ENCODE peak calls at places on chromosomes 6 and 20, in nine cellular contexts. One of them, this sample, is unnamed.

GRCh38 chr20:35695978-35696377 is 3.2 kb downstream of the NFS1 start:
- DNase-seq in choroid plexus epithelial cell: no peak
- DNase-seq in mammary epithelial cell: no peak
- DNase-seq in CD4-positive, alpha-beta T cell: no peak
- DNase-seq in neural crest cell: no peak
- DNase-seq in transverse colon: no peak
- DNase-seq in left ventricle myocardium inferior: no peak
- DNase-seq in foreskin fibroblast: no peak
- DNase-seq in GM06990: no peak
- DNase-seq in this sample: no peak

GRCh38 chr20:46943861-46944591 is 49.4 kb downstream of the EYA2 start:
- DNase-seq in CD4-positive, alpha-beta T cell: no peak
- DNase-seq in foreskin fibroblast: no peak
- DNase-seq in choroid plexus epithelial cell: no peak
- DNase-seq in left ventricle myocardium inferior: no peak
- DNase-seq in neural crest cell: no peak
- DNase-seq in mammary epithelial cell: no peak
- DNase-seq in GM06990: no peak
- DNase-seq in transverse colon: no peak
- DNase-seq in this sample: no peak

GRCh38 chr6:96837138-96837971 is at the start of gene GPR63:
- DNase-seq in transverse colon: peak; percentile 82
- DNase-seq in GM06990: peak; percentile 88
- DNase-seq in CD4-positive, alpha-beta T cell: peak; percentile 30
- DNase-seq in neural crest cell: peak; percentile 63
- DNase-seq in left ventricle myocardium inferior: peak; percentile 40
- DNase-seq in choroid plexus epithelial cell: peak; percentile 78
- DNase-seq in mammary epithelial cell: peak; percentile 90
- DNase-seq in foreskin fibroblast: peak; percentile 92
- DNase-seq in this sample: peak; percentile 94

GRCh38 chr6:158753826-158754225 is 65.3 kb downstream of the EZR start:
- DNase-seq in mammary epithelial cell: no peak
- DNase-seq in GM06990: no peak
- DNase-seq in choroid plexus epithelial cell: no peak
- DNase-seq in CD4-positive, alpha-beta T cell: no peak
- DNase-seq in neural crest cell: no peak
- DNase-seq in foreskin fibroblast: no peak
- DNase-seq in transverse colon: no peak
- DNase-seq in left ventricle myocardium inferior: no peak
- DNase-seq in this sample: no peak

GRCh38 chr20:19978511-19979210 is 38.5 kb upstream of the NAA20 start:
- DNase-seq in foreskin fibroblast: no peak
- DNase-seq in CD4-positive, alpha-beta T cell: no peak
- DNase-seq in GM06990: no peak
- DNase-seq in transverse colon: no peak
- DNase-seq in mammary epithelial cell: no peak
- DNase-seq in choroid plexus epithelial cell: no peak
- DNase-seq in neural crest cell: no peak
- DNase-seq in left ventricle myocardium inferior: peak; percentile 62
- DNase-seq in this sample: no peak

GRCh38 chr6:36577298-36577697 is 16.9 kb upstream of the SRSF3 start:
- DNase-seq in choroid plexus epithelial cell: peak; percentile 64
- DNase-seq in foreskin fibroblast: peak; percentile 57
- DNase-seq in mammary epithelial cell: peak; percentile 87
- DNase-seq in transverse colon: no peak
- DNase-seq in CD4-positive, alpha-beta T cell: no peak
- DNase-seq in GM06990: no peak
- DNase-seq in neural crest cell: no peak
- DNase-seq in left ventricle myocardium inferior: no peak
- DNase-seq in this sample: no peak

GRCh38 chr6:146819596-146820320 is 221.0 kb downstream of the ADGB start:
- DNase-seq in neural crest cell: no peak
- DNase-seq in GM06990: no peak
- DNase-seq in CD4-positive, alpha-beta T cell: no peak
- DNase-seq in left ventricle myocardium inferior: no peak
- DNase-seq in mammary epithelial cell: no peak
- DNase-seq in foreskin fibroblast: no peak
- DNase-seq in transverse colon: no peak
- DNase-seq in choroid plexus epithelial cell: peak; percentile 26
- DNase-seq in this sample: no peak

GRCh38 chr6:104537185-104537584 is 322.5 kb downstream of the HACE1 start:
- DNase-seq in neural crest cell: no peak
- DNase-seq in foreskin fibroblast: peak; percentile 33
- DNase-seq in CD4-positive, alpha-beta T cell: no peak
- DNase-seq in transverse colon: no peak
- DNase-seq in left ventricle myocardium inferior: no peak
- DNase-seq in choroid plexus epithelial cell: peak; percentile 75
- DNase-seq in mammary epithelial cell: peak; percentile 59
- DNase-seq in GM06990: no peak
- DNase-seq in this sample: no peak

GRCh38 chr6:5192135-5192794 is 68.5 kb downstream of the LYRM4 start:
- DNase-seq in GM06990: no peak
- DNase-seq in CD4-positive, alpha-beta T cell: no peak
- DNase-seq in foreskin fibroblast: no peak
- DNase-seq in choroid plexus epithelial cell: peak; percentile 50
- DNase-seq in mammary epithelial cell: no peak
- DNase-seq in transverse colon: no peak
- DNase-seq in left ventricle myocardium inferior: no peak
- DNase-seq in neural crest cell: no peak
- DNase-seq in this sample: no peak

GRCh38 chr6:122730775-122731386 is 48.6 kb upstream of the FABP7 start:
- DNase-seq in left ventricle myocardium inferior: no peak
- DNase-seq in transverse colon: no peak
- DNase-seq in choroid plexus epithelial cell: peak; percentile 71
- DNase-seq in CD4-positive, alpha-beta T cell: no peak
- DNase-seq in mammary epithelial cell: peak; percentile 29
- DNase-seq in GM06990: no peak
- DNase-seq in foreskin fibroblast: peak; percentile 65
- DNase-seq in neural crest cell: peak; percentile 17
- DNase-seq in this sample: no peak

GRCh38 chr6:108544586-108544985 is 16.1 kb upstream of the FOXO3 start:
- DNase-seq in mammary epithelial cell: no peak
- DNase-seq in transverse colon: no peak
- DNase-seq in neural crest cell: no peak
- DNase-seq in CD4-positive, alpha-beta T cell: no peak
- DNase-seq in left ventricle myocardium inferior: no peak
- DNase-seq in GM06990: no peak
- DNase-seq in choroid plexus epithelial cell: peak; percentile 38
- DNase-seq in foreskin fibroblast: peak; percentile 75
- DNase-seq in this sample: no peak

GRCh38 chr20:40251284-40251932 is 437.6 kb downstream of the MAFB start:
- DNase-seq in choroid plexus epithelial cell: peak; percentile 54
- DNase-seq in GM06990: no peak
- DNase-seq in foreskin fibroblast: peak; percentile 38
- DNase-seq in left ventricle myocardium inferior: no peak
- DNase-seq in neural crest cell: no peak
- DNase-seq in transverse colon: peak; percentile 18
- DNase-seq in CD4-positive, alpha-beta T cell: no peak
- DNase-seq in mammary epithelial cell: peak; percentile 48
- DNase-seq in this sample: peak; percentile 41

GRCh38 chr20:13068336-13068735 is 59.6 kb downstream of the SPTLC3 start:
- DNase-seq in left ventricle myocardium inferior: no peak
- DNase-seq in GM06990: no peak
- DNase-seq in neural crest cell: no peak
- DNase-seq in choroid plexus epithelial cell: no peak
- DNase-seq in mammary epithelial cell: peak; percentile 11
- DNase-seq in foreskin fibroblast: no peak
- DNase-seq in CD4-positive, alpha-beta T cell: no peak
- DNase-seq in transverse colon: peak; percentile 64
- DNase-seq in this sample: no peak

GRCh38 chr6:119147101-119148053 is 68.9 kb upstream of the FAM184A start:
- DNase-seq in GM06990: peak; percentile 42
- DNase-seq in left ventricle myocardium inferior: no peak
- DNase-seq in CD4-positive, alpha-beta T cell: no peak
- DNase-seq in transverse colon: peak; percentile 56
- DNase-seq in choroid plexus epithelial cell: peak; percentile 97
- DNase-seq in neural crest cell: no peak
- DNase-seq in mammary epithelial cell: peak; percentile 93
- DNase-seq in foreskin fibroblast: peak; percentile 98
- DNase-seq in this sample: peak; percentile 75

GRCh38 chr6:149323353-149323752 is 5.8 kb downstream of the TAB2 start:
- DNase-seq in CD4-positive, alpha-beta T cell: no peak
- DNase-seq in choroid plexus epithelial cell: no peak
- DNase-seq in left ventricle myocardium inferior: no peak
- DNase-seq in foreskin fibroblast: no peak
- DNase-seq in neural crest cell: no peak
- DNase-seq in mammary epithelial cell: no peak
- DNase-seq in GM06990: no peak
- DNase-seq in transverse colon: no peak
- DNase-seq in this sample: no peak

GRCh38 chr20:8631271-8631670 is 437.6 kb upstream of the PLCB4 start:
- DNase-seq in transverse colon: no peak
- DNase-seq in foreskin fibroblast: no peak
- DNase-seq in left ventricle myocardium inferior: no peak
- DNase-seq in choroid plexus epithelial cell: no peak
- DNase-seq in GM06990: no peak
- DNase-seq in mammary epithelial cell: no peak
- DNase-seq in CD4-positive, alpha-beta T cell: no peak
- DNase-seq in neural crest cell: no peak
- DNase-seq in this sample: no peak

GRCh38 chr6:21371676-21372161 is 221.8 kb upstream of the SOX4 start:
- DNase-seq in foreskin fibroblast: peak; percentile 59
- DNase-seq in transverse colon: no peak
- DNase-seq in GM06990: no peak
- DNase-seq in CD4-positive, alpha-beta T cell: no peak
- DNase-seq in neural crest cell: no peak
- DNase-seq in choroid plexus epithelial cell: peak; percentile 80
- DNase-seq in mammary epithelial cell: peak; percentile 26
- DNase-seq in left ventricle myocardium inferior: no peak
- DNase-seq in this sample: no peak

GRCh38 chr20:53569606-53570307 is 23.9 kb downstream of the ZNF217 start:
- DNase-seq in mammary epithelial cell: no peak
- DNase-seq in left ventricle myocardium inferior: no peak
- DNase-seq in foreskin fibroblast: no peak
- DNase-seq in GM06990: no peak
- DNase-seq in CD4-positive, alpha-beta T cell: no peak
- DNase-seq in transverse colon: no peak
- DNase-seq in neural crest cell: no peak
- DNase-seq in choroid plexus epithelial cell: no peak
- DNase-seq in this sample: no peak

GRCh38 chr6:30129270-30129669 is 6.7 kb upstream of the TRIM40 start:
- DNase-seq in mammary epithelial cell: no peak
- DNase-seq in GM06990: no peak
- DNase-seq in neural crest cell: no peak
- DNase-seq in left ventricle myocardium inferior: no peak
- DNase-seq in transverse colon: no peak
- DNase-seq in CD4-positive, alpha-beta T cell: no peak
- DNase-seq in choroid plexus epithelial cell: no peak
- DNase-seq in foreskin fibroblast: no peak
- DNase-seq in this sample: no peak

GRCh38 chr6:156877126-156877863 is 100.1 kb downstream of the ARID1B start:
- DNase-seq in left ventricle myocardium inferior: peak; percentile 41
- DNase-seq in choroid plexus epithelial cell: no peak
- DNase-seq in mammary epithelial cell: no peak
- DNase-seq in foreskin fibroblast: no peak
- DNase-seq in CD4-positive, alpha-beta T cell: no peak
- DNase-seq in GM06990: no peak
- DNase-seq in transverse colon: no peak
- DNase-seq in neural crest cell: no peak
- DNase-seq in this sample: no peak

GRCh38 chr6:156873654-156874380 is 96.6 kb downstream of the ARID1B start:
- DNase-seq in choroid plexus epithelial cell: no peak
- DNase-seq in neural crest cell: no peak
- DNase-seq in GM06990: no peak
- DNase-seq in left ventricle myocardium inferior: no peak
- DNase-seq in transverse colon: no peak
- DNase-seq in mammary epithelial cell: no peak
- DNase-seq in CD4-positive, alpha-beta T cell: no peak
- DNase-seq in foreskin fibroblast: no peak
- DNase-seq in this sample: no peak

GRCh38 chr6:156878688-156879087 is 101.5 kb downstream of the ARID1B start:
- DNase-seq in choroid plexus epithelial cell: no peak
- DNase-seq in neural crest cell: no peak
- DNase-seq in transverse colon: no peak
- DNase-seq in foreskin fibroblast: no peak
- DNase-seq in mammary epithelial cell: no peak
- DNase-seq in GM06990: no peak
- DNase-seq in left ventricle myocardium inferior: no peak
- DNase-seq in CD4-positive, alpha-beta T cell: no peak
- DNase-seq in this sample: no peak

GRCh38 chr6:156875062-156875461 is 97.9 kb downstream of the ARID1B start:
- DNase-seq in transverse colon: no peak
- DNase-seq in left ventricle myocardium inferior: no peak
- DNase-seq in foreskin fibroblast: no peak
- DNase-seq in mammary epithelial cell: no peak
- DNase-seq in CD4-positive, alpha-beta T cell: no peak
- DNase-seq in neural crest cell: no peak
- DNase-seq in choroid plexus epithelial cell: no peak
- DNase-seq in GM06990: no peak
- DNase-seq in this sample: no peak

GRCh38 chr6:156876302-156876701 is 99.1 kb downstream of the ARID1B start:
- DNase-seq in choroid plexus epithelial cell: no peak
- DNase-seq in foreskin fibroblast: no peak
- DNase-seq in transverse colon: no peak
- DNase-seq in neural crest cell: peak; percentile 12
- DNase-seq in CD4-positive, alpha-beta T cell: no peak
- DNase-seq in GM06990: no peak
- DNase-seq in left ventricle myocardium inferior: peak; percentile 42
- DNase-seq in mammary epithelial cell: no peak
- DNase-seq in this sample: no peak
- TF ChIP-seq CTCF in choroid plexus epithelial cell: peak; percentile 61
- TF ChIP-seq CTCF in foreskin fibroblast: peak; percentile 25
- TF ChIP-seq CTCF in transverse colon: peak; percentile 14
- TF ChIP-seq CTCF in neural crest cell: peak; percentile 19
- TF ChIP-seq CTCF in CD4-positive, alpha-beta T cell: no peak
- TF ChIP-seq CTCF in GM06990: peak; percentile 47
- TF ChIP-seq CTCF in left ventricle myocardium inferior: peak; percentile 51
- TF ChIP-seq CTCF in mammary epithelial cell: peak; percentile 44
- TF ChIP-seq CTCF in this sample: peak; percentile 38

GRCh38 chr6:154500769-154501171 is 9.7 kb downstream of the CNKSR3 start:
- DNase-seq in choroid plexus epithelial cell: no peak
- DNase-seq in mammary epithelial cell: no peak
- DNase-seq in neural crest cell: no peak
- DNase-seq in transverse colon: no peak
- DNase-seq in GM06990: no peak
- DNase-seq in CD4-positive, alpha-beta T cell: no peak
- DNase-seq in left ventricle myocardium inferior: no peak
- DNase-seq in foreskin fibroblast: peak; percentile 21
- DNase-seq in this sample: no peak
- TF ChIP-seq CTCF in choroid plexus epithelial cell: peak; percentile 68
- TF ChIP-seq CTCF in mammary epithelial cell: peak; percentile 39
- TF ChIP-seq CTCF in neural crest cell: peak; percentile 48
- TF ChIP-seq CTCF in transverse colon: peak; percentile 39
- TF ChIP-seq CTCF in GM06990: peak; percentile 28
- TF ChIP-seq CTCF in CD4-positive, alpha-beta T cell: no peak
- TF ChIP-seq CTCF in left ventricle myocardium inferior: peak; percentile 54
- TF ChIP-seq CTCF in foreskin fibroblast: peak; percentile 26
- TF ChIP-seq CTCF in this sample: peak; percentile 36

GRCh38 chr20:43536817-43537440 is 21.9 kb upstream of the SGK2 start:
- DNase-seq in mammary epithelial cell: no peak
- DNase-seq in GM06990: no peak
- DNase-seq in left ventricle myocardium inferior: no peak
- DNase-seq in foreskin fibroblast: peak; percentile 54
- DNase-seq in neural crest cell: no peak
- DNase-seq in choroid plexus epithelial cell: peak; percentile 25
- DNase-seq in CD4-positive, alpha-beta T cell: no peak
- DNase-seq in transverse colon: no peak
- DNase-seq in this sample: no peak
- TF ChIP-seq CTCF in mammary epithelial cell: no peak
- TF ChIP-seq CTCF in GM06990: no peak
- TF ChIP-seq CTCF in left ventricle myocardium inferior: no peak
- TF ChIP-seq CTCF in foreskin fibroblast: no peak
- TF ChIP-seq CTCF in neural crest cell: no peak
- TF ChIP-seq CTCF in choroid plexus epithelial cell: no peak
- TF ChIP-seq CTCF in CD4-positive, alpha-beta T cell: no peak
- TF ChIP-seq CTCF in transverse colon: no peak
- TF ChIP-seq CTCF in this sample: no peak

GRCh38 chr20:1430004-1430451 is 36.6 kb downstream of the NSFL1C start:
- DNase-seq in CD4-positive, alpha-beta T cell: no peak
- DNase-seq in foreskin fibroblast: peak; percentile 72
- DNase-seq in mammary epithelial cell: no peak
- DNase-seq in neural crest cell: no peak
- DNase-seq in GM06990: no peak
- DNase-seq in left ventricle myocardium inferior: no peak
- DNase-seq in choroid plexus epithelial cell: peak; percentile 85
- DNase-seq in transverse colon: no peak
- DNase-seq in this sample: no peak
- TF ChIP-seq CTCF in CD4-positive, alpha-beta T cell: no peak
- TF ChIP-seq CTCF in foreskin fibroblast: no peak
- TF ChIP-seq CTCF in mammary epithelial cell: no peak
- TF ChIP-seq CTCF in neural crest cell: no peak
- TF ChIP-seq CTCF in GM06990: no peak
- TF ChIP-seq CTCF in left ventricle myocardium inferior: no peak
- TF ChIP-seq CTCF in choroid plexus epithelial cell: no peak
- TF ChIP-seq CTCF in transverse colon: no peak
- TF ChIP-seq CTCF in this sample: no peak

This sample was measured in GM13977.